ENCODE peak calls at places on chromosomes 16 and 17, in eight cellular contexts. W is GM12864; L is CD8-positive, alpha-beta T cell; I is brain microvascular endothelial cell; T is PC-9; S is GM13976; X is sigmoid colon; M is HepG2. V is an unnamed sample.

GRCh38 chr17:36133629-36134259 is 30.1 kb downstream of the CCL4 start:
- DNase-seq in M (peak), W (no peak), T (no peak), L (no peak), S (no peak), X (no peak), I (no peak), V (no peak)

GRCh38 chr16:82124651-82125050 is 45.4 kb downstream of the MPHOSPH6 start:
- DNase-seq in I (no peak), S (no peak), L (no peak), M (no peak), W (no peak), T (no peak), X (no peak), V (no peak)

GRCh38 chr17:41013181-41013580 is 4.3 kb upstream of the KRTAP3-1 start:
- DNase-seq in M (no peak), X (no peak), I (no peak), T (no peak), S (no peak), L (no peak), W (no peak), V (no peak)

GRCh38 chr16:2190659-2191445 is 5.6 kb downstream of the CASKIN1 start:
- DNase-seq in X (no peak), W (no peak), L (no peak), M (peak), I (no peak), S (no peak), T (no peak), V (no peak)

GRCh38 chr17:79809530-79810137 is 12.8 kb upstream of the CBX8 start:
- DNase-seq in T (no peak), W (no peak), L (no peak), I (no peak), X (peak), M (no peak), S (no peak), V (no peak)

GRCh38 chr16:88292007-88292940 is 90.5 kb upstream of the ZNF469 start:
- DNase-seq in I (no peak), M (no peak), S (no peak), W (no peak), L (no peak), X (no peak), T (no peak), V (no peak)

GRCh38 chr16:65116216-65116615 is 5.6 kb downstream of the CDH11 start:
- DNase-seq in I (no peak), L (no peak), M (no peak), W (no peak), X (no peak), T (no peak), S (no peak), V (no peak)

GRCh38 chr17:79473111-79473835 is 137.6 kb downstream of the RBFOX3 start:
- DNase-seq in L (no peak), X (no peak), M (peak), T (no peak), I (no peak), W (no peak), S (no peak), V (no peak)

GRCh38 chr16:79229371-79229770 is 371.2 kb downstream of the MAF start:
- DNase-seq in M (no peak), I (no peak), L (no peak), X (peak), S (no peak), T (no peak), W (no peak), V (peak)

GRCh38 chr17:79619636-79620206 is 8.9 kb upstream of the RBFOX3 start:
- DNase-seq in S (no peak), L (no peak), M (no peak), I (no peak), X (peak), W (no peak), T (no peak), V (peak)

GRCh38 chr17:1158879-1159278 is 20.9 kb downstream of the ABR start:
- DNase-seq in M (no peak), S (no peak), L (no peak), X (no peak), T (no peak), W (no peak), I (peak), V (no peak)

GRCh38 chr16:51994597-51994996 is 552.3 kb downstream of the TOX3 start:
- DNase-seq in W (no peak), T (peak), L (no peak), I (no peak), X (no peak), S (no peak), M (peak), V (no peak)

DNA sequence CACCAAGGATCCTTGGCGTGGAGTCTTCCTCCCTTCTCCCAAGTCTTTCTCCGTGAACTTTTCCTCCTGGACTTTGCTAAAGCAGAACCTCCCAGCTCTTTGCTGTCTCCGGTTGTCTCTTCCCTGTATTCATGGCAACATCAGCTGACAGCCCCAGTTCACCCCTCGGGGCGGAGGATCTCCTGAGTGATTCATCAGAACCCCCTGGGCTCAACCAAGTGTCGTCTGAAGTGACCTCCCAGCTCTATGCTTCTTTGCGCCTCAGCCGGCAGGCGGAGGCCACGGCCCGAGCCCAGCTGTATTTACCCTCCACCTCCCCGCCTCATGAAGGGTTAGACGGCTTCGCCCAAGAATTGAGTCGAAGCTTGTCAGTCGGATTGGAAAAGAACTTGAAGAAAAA is 943 bp downstream of the CNTROB start:
- DNase-seq in X (peak), I (peak), M (peak), T (peak), W (no peak), S (peak), L (no peak), V (peak)
- TF ChIP-seq CTCF in X (peak), I (peak), M (peak), T (no peak), W (peak), S (no peak), L (no peak), V (peak)

GRCh38 chr17:78092794-78093324 is 35.7 kb downstream of the TMC6 start:
- DNase-seq in X (peak), T (no peak), I (no peak), M (no peak), W (no peak), S (no peak), L (no peak), V (no peak)
- TF ChIP-seq CTCF in X (no peak), T (no peak), I (no peak), M (no peak), W (no peak), S (no peak), L (no peak), V (no peak)

GRCh38 chr17:3978421-3979275 is 14.4 kb upstream of the ATP2A3 start:
- DNase-seq in W (no peak), L (no peak), X (no peak), M (no peak), S (no peak), I (no peak), T (no peak), V (no peak)
- TF ChIP-seq CTCF in W (no peak), L (no peak), X (no peak), M (no peak), S (no peak), I (no peak), T (no peak), V (no peak)

GRCh38 chr17:2822358-2822757 is 26.1 kb downstream of the RAP1GAP2 start:
- DNase-seq in W (no peak), S (no peak), X (no peak), T (no peak), I (no peak), M (no peak), L (no peak), V (no peak)

GRCh38 chr17:2816688-2817087 is 20.4 kb downstream of the RAP1GAP2 start:
- DNase-seq in I (no peak), X (no peak), S (no peak), T (no peak), M (no peak), W (no peak), L (no peak), V (no peak)

GRCh38 chr17:2819921-2820501 is 23.8 kb downstream of the RAP1GAP2 start:
- DNase-seq in W (no peak), S (no peak), T (no peak), M (no peak), X (no peak), I (no peak), L (no peak), V (no peak)

GRCh38 chr17:2821868-2822267 is 25.6 kb downstream of the RAP1GAP2 start:
- DNase-seq in X (no peak), S (no peak), M (no peak), T (no peak), L (no peak), I (no peak), W (no peak), V (no peak)
- TF ChIP-seq CTCF in X (no peak), S (no peak), M (no peak), T (no peak), L (no peak), I (no peak), W (no peak), V (no peak)

GRCh38 chr17:49513616-49514373 is 18.7 kb downstream of the NGFR start:
- DNase-seq in S (no peak), L (no peak), T (no peak), I (no peak), W (no peak), X (peak), M (no peak), V (no peak)

GRCh38 chr17:49511810-49512209 is 16.7 kb downstream of the NGFR start:
- DNase-seq in M (no peak), I (no peak), W (no peak), X (no peak), L (no peak), T (no peak), S (no peak), V (no peak)

GRCh38 chr17:49510720-49511110 is 15.6 kb downstream of the NGFR start:
- DNase-seq in L (no peak), W (no peak), S (no peak), X (no peak), M (no peak), T (no peak), I (no peak), V (no peak)

GRCh38 chr17:49513044-49513395 is 17.9 kb downstream of the NGFR start:
- DNase-seq in L (no peak), W (no peak), I (no peak), T (no peak), X (peak), M (no peak), S (no peak), V (no peak)

GRCh38 chr17:49512296-49513043 is 17.4 kb downstream of the NGFR start:
- DNase-seq in S (no peak), L (no peak), W (no peak), I (no peak), T (no peak), X (peak), M (no peak), V (no peak)
- TF ChIP-seq CTCF in S (no peak), L (no peak), W (no peak), I (no peak), T (no peak), X (no peak), M (peak), V (no peak)

GRCh38 chr17:14044702-14045101 is 24.6 kb upstream of the COX10 start:
- DNase-seq in X (no peak), T (no peak), S (no peak), M (no peak), L (no peak), W (no peak), I (no peak), V (no peak)

GRCh38 chr17:14047591-14047990 is 21.7 kb upstream of the COX10 start:
- DNase-seq in T (no peak), I (no peak), S (no peak), X (no peak), L (no peak), W (no peak), M (peak), V (no peak)

GRCh38 chr17:14050616-14051015 is 18.7 kb upstream of the COX10 start:
- DNase-seq in M (no peak), W (no peak), S (no peak), X (no peak), T (no peak), I (no peak), L (no peak), V (no peak)

GRCh38 chr17:14046978-14047377 is 22.3 kb upstream of the COX10 start:
- DNase-seq in T (no peak), W (no peak), I (no peak), L (no peak), M (no peak), S (no peak), X (no peak), V (no peak)

GRCh38 chr17:14048169-14048568 is 21.1 kb upstream of the COX10 start:
- DNase-seq in W (no peak), S (peak), I (no peak), L (no peak), X (no peak), T (no peak), M (no peak), V (no peak)
- TF ChIP-seq CTCF in W (peak), S (peak), I (peak), L (no peak), X (no peak), T (no peak), M (peak), V (no peak)

GRCh38 chr16:26569793-26570192 is 496.9 kb upstream of the C16orf82 start:
- DNase-seq in W (no peak), I (no peak), M (peak), T (no peak), X (no peak), S (peak), L (no peak), V (no peak)
- TF ChIP-seq CTCF in W (peak), I (no peak), M (peak), T (peak), X (no peak), S (peak), L (no peak), V (no peak)